ENCODE peak calls at places on chromosomes 4 and X, in ten cellular contexts. Q is testis; V is D721Med; W is CD4-positive, alpha-beta T cell; S is NCI-H2081; J is neural crest cell; Z is iPS-NIHi11; X is activated CD8-positive, alpha-beta memory T cell treated with anti-CD3 and anti-CD28 coated beads, Interleukin-2, amount 10 ng/mL, durations not matched to agents 7 days and 5 days; B is activated CD4-positive, alpha-beta T cell treated with anti-CD3 and anti-CD28 coated beads, Interleukin-2, amount 50 U/mL, for 48 hours; F is IMR-90. E is an unnamed sample.

GRCh38 chrX:66731398-66731797 is 92.5 kb upstream of the EDA2R start:
- DNase-seq in Q (no peak), B (no peak), J (no peak), S (no peak), X (no peak), F (peak; percentile 33), W (no peak), V (no peak), Z (peak; percentile 17), E (no peak)

GRCh38 chr4:41718907-41719306 is 29.6 kb downstream of the PHOX2B start:
- DNase-seq in V (no peak), F (peak; percentile 81), J (no peak), S (no peak), Z (no peak), W (no peak), Q (no peak), B (no peak), X (no peak), E (no peak)

GRCh38 chr4:73589261-73589847 is 30.9 kb downstream of the RASSF6 start:
- DNase-seq in J (no peak), Z (no peak), Q (no peak), W (no peak), B (no peak), S (no peak), F (peak; percentile 85), X (no peak), V (no peak), E (no peak)

GRCh38 chrX:55167124-55167523 is 53.0 kb upstream of the PAGE5 start:
- DNase-seq in W (no peak), S (no peak), X (no peak), J (no peak), Z (no peak), Q (no peak), V (no peak), B (no peak), F (no peak), E (no peak)

GRCh38 chr4:142169216-142169615 is 532.8 kb downstream of the IL15 start:
- DNase-seq in V (no peak), X (no peak), J (no peak), F (no peak), Z (no peak), Q (no peak), B (no peak), W (no peak), S (no peak), E (no peak)

GRCh38 chr4:26522478-26522877 is 32.2 kb upstream of the CCKAR start:
- DNase-seq in S (no peak), W (no peak), Q (no peak), J (no peak), V (no peak), F (peak; percentile 70), X (no peak), B (no peak), Z (no peak), E (no peak)

GRCh38 chr4:10460313-10461047 is 3.3 kb upstream of the ZNF518B start:
- DNase-seq in F (no peak), Q (no peak), B (peak; percentile 66), Z (no peak), J (no peak), S (no peak), W (no peak), V (no peak), X (peak; percentile 74), E (no peak)

GRCh38 chr4:129218897-129219296 is 122.9 kb downstream of the C4orf33 start:
- DNase-seq in B (no peak), V (no peak), W (no peak), Q (no peak), S (no peak), J (no peak), F (peak; percentile 1), Z (no peak), X (no peak), E (no peak)

GRCh38 chrX:74509989-74510388 is 88.7 kb downstream of the SLC16A2 start:
- DNase-seq in Q (no peak), B (no peak), J (no peak), X (no peak), W (no peak), F (peak; percentile 5), Z (no peak), V (no peak), S (no peak), E (no peak)

GRCh38 chr4:2891294-2891693 is 47.6 kb downstream of the ADD1 start:
- DNase-seq in V (no peak), S (no peak), W (no peak), J (no peak), X (no peak), B (no peak), Q (no peak), Z (no peak), F (peak; percentile 73), E (no peak)

GRCh38 chr4:41887821-41888699 is 47.2 kb upstream of the TMEM33 start:
- DNase-seq in W (no peak), J (peak; percentile 50), F (peak; percentile 64), S (peak; percentile 48), Z (peak; percentile 27), V (no peak), X (peak; percentile 54), B (peak; percentile 51), Q (peak; percentile 72), E (no peak)

GRCh38 chrX:151771726-151772125 is 37.2 kb downstream of the CNGA2 start:
- DNase-seq in B (no peak), Q (no peak), W (no peak), Z (no peak), V (no peak), F (no peak), X (no peak), S (no peak), J (no peak), E (no peak)

GRCh38 chr4:83115000-83115399 is 471 bp upstream of the PLAC8 start:
- DNase-seq in X (no peak), W (no peak), J (no peak), V (no peak), B (no peak), Z (no peak), S (no peak), Q (no peak), F (peak; percentile 59), E (no peak)

GRCh38 chrX:46298821-46299220 is 246.4 kb downstream of the ZNF674 start:
- DNase-seq in F (peak; percentile 28), S (no peak), Z (no peak), W (no peak), Q (no peak), V (no peak), J (no peak), B (no peak), X (no peak), E (no peak)

GRCh38 chr4:184932343-184932742 is 85.9 kb upstream of the HELT start:
- DNase-seq in Q (no peak), S (no peak), Z (peak; percentile 25), V (no peak), X (no peak), B (no peak), J (no peak), F (no peak), W (no peak), E (no peak)

GRCh38 chr4:74623041-74623440 is 171.3 kb downstream of the BTC start:
- DNase-seq in J (no peak), F (peak; percentile 24), B (no peak), V (no peak), X (no peak), Z (peak; percentile 33), W (no peak), Q (peak; percentile 60), S (peak; percentile 19), E (no peak)

GRCh38 chrX:19842542-19842941 is 44.9 kb downstream of the SH3KBP1 start:
- DNase-seq in S (no peak), B (no peak), X (no peak), V (no peak), Q (no peak), Z (no peak), W (no peak), J (no peak), F (no peak), E (no peak)

GRCh38 chrX:68808686-68809357 is 20.0 kb upstream of the EFNB1 start:
- DNase-seq in Z (no peak), X (no peak), W (no peak), S (no peak), F (no peak), J (no peak), Q (peak; percentile 53), V (no peak), B (no peak), E (no peak)

GRCh38 chr4:147855670-147856069 is 123.8 kb downstream of the ARHGAP10 start:
- DNase-seq in X (no peak), F (no peak), B (no peak), J (no peak), Z (no peak), V (no peak), W (no peak), S (no peak), Q (peak; percentile 74), E (no peak)

GRCh38 chr4:184344899-184345572 is 127.4 kb upstream of the ENPP6 start:
- DNase-seq in Z (no peak), J (no peak), W (no peak), Q (no peak), S (no peak), X (no peak), F (no peak), B (peak; percentile 13), V (no peak), E (no peak)

GRCh38 chr4:25859429-25860148 is 3.2 kb downstream of the SEL1L3 start:
- DNase-seq in F (no peak), X (peak; percentile 78), Q (no peak), J (no peak), S (peak; percentile 29), B (no peak), V (no peak), Z (no peak), W (no peak), E (no peak)

GRCh38 chr4:6336166-6336565 is 66.5 kb downstream of the WFS1 start:
- DNase-seq in Z (no peak), X (no peak), S (no peak), V (no peak), Q (no peak), B (no peak), F (no peak), W (no peak), J (no peak), E (no peak)

GRCh38 chrX:153334654-153335295 is 822 bp downstream of the ZNF275 start:
- DNase-seq in X (no peak), W (no peak), F (no peak), V (no peak), Z (no peak), Q (no peak), B (no peak), J (no peak), S (no peak), E (no peak)

GRCh38 chrX:3268804-3269203 is 77.6 kb downstream of the MXRA5 start:
- DNase-seq in Z (no peak), S (no peak), X (no peak), B (no peak), W (no peak), F (peak; percentile 71), J (no peak), V (no peak), Q (no peak), E (no peak)

GRCh38 chr4:119517361-119518229 is 111.0 kb downstream of the PDE5A start:
- DNase-seq in B (no peak), F (peak; percentile 91), W (no peak), X (no peak), J (no peak), V (no peak), Q (no peak), S (no peak), Z (no peak), E (no peak)

GRCh38 chr4:174349156-174349555 is 65.4 kb downstream of the CEP44 start:
- DNase-seq in S (no peak), Z (peak; percentile 17), Q (no peak), F (no peak), B (no peak), X (no peak), J (no peak), W (no peak), V (no peak), E (no peak)

GRCh38 chr4:124478518-124478917 is 234.0 kb downstream of the ANKRD50 start:
- DNase-seq in B (no peak), X (no peak), W (no peak), S (no peak), V (no peak), Q (no peak), F (no peak), J (no peak), Z (no peak), E (no peak)

GRCh38 chr4:952881-953573 is 20.3 kb downstream of the DGKQ start:
- DNase-seq in S (no peak), W (no peak), Z (no peak), B (no peak), J (no peak), V (no peak), Q (no peak), X (no peak), F (no peak), E (no peak)

E was measured in heart left ventricle.